ENCODE peak calls at places on chromosome 1, in ten cellular contexts. One of them, this sample, is unnamed.

GRCh38 chr1:34982820-34983376 is 2.2 kb downstream of the TMEM35B start:
- DNase-seq in HCT116: no peak
- DNase-seq in pancreas: no peak
- DNase-seq in body of pancreas: no peak
- DNase-seq in tibial nerve: no peak
- DNase-seq in H9: no peak
- DNase-seq in left lung: no peak
- DNase-seq in lung: no peak
- DNase-seq in tibial artery: no peak
- DNase-seq in heart left ventricle: no peak
- DNase-seq in this sample: no peak

GRCh38 chr1:33288976-33289857 is 31.7 kb downstream of the A3GALT2 start:
- DNase-seq in H9: no peak
- DNase-seq in left lung: no peak
- DNase-seq in tibial nerve: no peak
- DNase-seq in lung: no peak
- DNase-seq in pancreas: no peak
- DNase-seq in heart left ventricle: peak; percentile 30
- DNase-seq in tibial artery: peak; percentile 81
- DNase-seq in body of pancreas: no peak
- DNase-seq in HCT116: no peak
- DNase-seq in this sample: no peak

GRCh38 chr1:193187114-193187513 is 701 bp upstream of the B3GALT2 start:
- DNase-seq in HCT116: no peak
- DNase-seq in pancreas: no peak
- DNase-seq in tibial nerve: no peak
- DNase-seq in heart left ventricle: no peak
- DNase-seq in left lung: no peak
- DNase-seq in H9: no peak
- DNase-seq in tibial artery: no peak
- DNase-seq in body of pancreas: no peak
- DNase-seq in lung: no peak
- DNase-seq in this sample: no peak

GRCh38 chr1:36115200-36115669 is 9.8 kb downstream of the COL8A2 start:
- DNase-seq in tibial nerve: no peak
- DNase-seq in HCT116: no peak
- DNase-seq in heart left ventricle: no peak
- DNase-seq in body of pancreas: no peak
- DNase-seq in tibial artery: peak; percentile 93
- DNase-seq in pancreas: no peak
- DNase-seq in H9: no peak
- DNase-seq in left lung: no peak
- DNase-seq in lung: no peak
- DNase-seq in this sample: no peak

GRCh38 chr1:47684964-47685762 is 247.3 kb downstream of the FOXD2 start:
- DNase-seq in HCT116: no peak
- DNase-seq in heart left ventricle: no peak
- DNase-seq in pancreas: no peak
- DNase-seq in body of pancreas: no peak
- DNase-seq in tibial artery: peak; percentile 80
- DNase-seq in left lung: no peak
- DNase-seq in H9: peak; percentile 14
- DNase-seq in tibial nerve: no peak
- DNase-seq in lung: peak; percentile 26
- DNase-seq in this sample: no peak

GRCh38 chr1:220528049-220528678 is at the start of gene MARK1:
- DNase-seq in HCT116: no peak
- DNase-seq in heart left ventricle: peak; percentile 90
- DNase-seq in tibial nerve: peak; percentile 33
- DNase-seq in lung: peak; percentile 35
- DNase-seq in H9: peak; percentile 74
- DNase-seq in body of pancreas: peak; percentile 32
- DNase-seq in tibial artery: peak; percentile 90
- DNase-seq in pancreas: peak; percentile 37
- DNase-seq in left lung: peak; percentile 81
- DNase-seq in this sample: peak; percentile 82

GRCh38 chr1:204711947-204712701 is 26.6 kb upstream of the LRRN2 start:
- DNase-seq in tibial nerve: no peak
- DNase-seq in H9: no peak
- DNase-seq in lung: no peak
- DNase-seq in pancreas: no peak
- DNase-seq in body of pancreas: no peak
- DNase-seq in heart left ventricle: peak; percentile 50
- DNase-seq in HCT116: no peak
- DNase-seq in tibial artery: no peak
- DNase-seq in left lung: no peak
- DNase-seq in this sample: peak; percentile 33

GRCh38 chr1:7230896-7231210 is 445.6 kb downstream of the CAMTA1 start:
- DNase-seq in body of pancreas: no peak
- DNase-seq in heart left ventricle: no peak
- DNase-seq in HCT116: no peak
- DNase-seq in left lung: no peak
- DNase-seq in lung: no peak
- DNase-seq in tibial nerve: no peak
- DNase-seq in H9: no peak
- DNase-seq in pancreas: no peak
- DNase-seq in tibial artery: no peak
- DNase-seq in this sample: no peak

GRCh38 chr1:30920827-30921226 is 12.3 kb upstream of the SDC3 start:
- DNase-seq in left lung: no peak
- DNase-seq in heart left ventricle: no peak
- DNase-seq in lung: no peak
- DNase-seq in tibial nerve: no peak
- DNase-seq in H9: no peak
- DNase-seq in body of pancreas: no peak
- DNase-seq in tibial artery: no peak
- DNase-seq in pancreas: no peak
- DNase-seq in HCT116: no peak
- DNase-seq in this sample: no peak

GRCh38 chr1:13548281-13548680 is 34.5 kb upstream of the LRRC38 start:
- DNase-seq in tibial nerve: no peak
- DNase-seq in tibial artery: no peak
- DNase-seq in pancreas: no peak
- DNase-seq in left lung: no peak
- DNase-seq in lung: no peak
- DNase-seq in H9: no peak
- DNase-seq in body of pancreas: no peak
- DNase-seq in heart left ventricle: no peak
- DNase-seq in HCT116: no peak
- DNase-seq in this sample: no peak
- H3K9me3 ChIP-seq in tibial nerve: no peaks in the 10 kb centered on the region
- H3K9me3 ChIP-seq in tibial artery: no peaks in the 10 kb centered on the region
- H3K9me3 ChIP-seq in pancreas: no peaks in the 10 kb centered on the region
- H3K9me3 ChIP-seq in left lung: no peaks in the 10 kb centered on the region
- H3K9me3 ChIP-seq in lung: no peaks in the 10 kb centered on the region
- H3K9me3 ChIP-seq in H9: no peaks in the 10 kb centered on the region
- H3K9me3 ChIP-seq in body of pancreas: no peaks in the 10 kb centered on the region
- H3K9me3 ChIP-seq in heart left ventricle: no peaks in the 10 kb centered on the region
- H3K9me3 ChIP-seq in HCT116: no peaks in the 10 kb centered on the region
- H3K9me3 ChIP-seq in this sample: no peaks in the 10 kb centered on the region

GRCh38 chr1:111199329-111199728 is 1.1 kb downstream of the DENND2D start:
- DNase-seq in left lung: no peak
- DNase-seq in tibial artery: no peak
- DNase-seq in pancreas: no peak
- DNase-seq in HCT116: no peak
- DNase-seq in H9: no peak
- DNase-seq in lung: no peak
- DNase-seq in body of pancreas: no peak
- DNase-seq in tibial nerve: no peak
- DNase-seq in heart left ventricle: no peak
- DNase-seq in this sample: no peak

GRCh38 chr1:111198836-111199235 is 1.6 kb downstream of the DENND2D start:
- DNase-seq in left lung: no peak
- DNase-seq in HCT116: no peak
- DNase-seq in pancreas: no peak
- DNase-seq in lung: no peak
- DNase-seq in tibial nerve: no peak
- DNase-seq in H9: no peak
- DNase-seq in body of pancreas: no peak
- DNase-seq in heart left ventricle: no peak
- DNase-seq in tibial artery: no peak
- DNase-seq in this sample: no peak

GRCh38 chr1:111199881-111200801 is at the start of gene DENND2D:
- DNase-seq in HCT116: no peak
- DNase-seq in H9: no peak
- DNase-seq in tibial nerve: peak; percentile 81
- DNase-seq in pancreas: peak; percentile 77
- DNase-seq in tibial artery: peak; percentile 74
- DNase-seq in heart left ventricle: peak; percentile 58
- DNase-seq in left lung: peak; percentile 86
- DNase-seq in lung: peak; percentile 71
- DNase-seq in body of pancreas: peak; percentile 78
- DNase-seq in this sample: peak; percentile 43

GRCh38 chr1:111196213-111196612 is 4.2 kb downstream of the DENND2D start:
- DNase-seq in H9: no peak
- DNase-seq in pancreas: no peak
- DNase-seq in lung: no peak
- DNase-seq in tibial nerve: no peak
- DNase-seq in HCT116: no peak
- DNase-seq in tibial artery: no peak
- DNase-seq in heart left ventricle: no peak
- DNase-seq in body of pancreas: no peak
- DNase-seq in left lung: no peak
- DNase-seq in this sample: no peak

GRCh38 chr1:111197598-111198289 is 2.7 kb downstream of the DENND2D start:
- DNase-seq in pancreas: no peak
- DNase-seq in H9: peak; percentile 85
- DNase-seq in left lung: peak; percentile 62
- DNase-seq in body of pancreas: no peak
- DNase-seq in tibial nerve: no peak
- DNase-seq in lung: no peak
- DNase-seq in tibial artery: no peak
- DNase-seq in heart left ventricle: no peak
- DNase-seq in HCT116: no peak
- DNase-seq in this sample: no peak
- TF ChIP-seq CTCF in pancreas: no peak
- TF ChIP-seq CTCF in H9: peak; percentile 77
- TF ChIP-seq CTCF in left lung: peak; percentile 45
- TF ChIP-seq CTCF in body of pancreas: no peak
- TF ChIP-seq CTCF in tibial nerve: no peak
- TF ChIP-seq CTCF in lung: peak; percentile 8
- TF ChIP-seq CTCF in tibial artery: no peak
- TF ChIP-seq CTCF in heart left ventricle: no peak
- TF ChIP-seq CTCF in HCT116: peak; percentile 28
- TF ChIP-seq CTCF in this sample: peak; percentile 52

DNA sequence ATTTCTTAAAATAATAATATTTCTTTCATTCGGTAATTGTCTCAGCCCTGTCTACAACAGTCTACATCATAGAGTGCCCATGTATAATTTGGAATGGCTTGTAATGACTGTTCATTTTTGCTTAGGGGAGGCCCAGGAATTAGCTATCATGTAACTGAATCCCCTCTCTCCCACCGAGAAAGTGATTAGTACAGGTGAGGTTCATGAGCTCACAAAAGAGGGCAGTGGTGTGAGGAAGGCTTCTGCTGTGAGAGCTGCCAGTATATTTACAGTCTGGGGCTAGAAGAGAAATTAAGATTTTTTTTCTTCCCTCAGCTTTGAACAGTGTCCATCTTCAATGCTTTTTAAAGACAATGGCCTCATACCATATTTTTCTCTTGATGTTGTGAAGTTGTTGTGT is 340.7 kb downstream of the ADGRL2 start:
- DNase-seq in left lung: no peak
- DNase-seq in tibial artery: no peak
- DNase-seq in lung: no peak
- DNase-seq in HCT116: no peak
- DNase-seq in H9: no peak
- DNase-seq in heart left ventricle: no peak
- DNase-seq in pancreas: no peak
- DNase-seq in body of pancreas: no peak
- DNase-seq in tibial nerve: no peak
- DNase-seq in this sample: no peak
- H3K9me3 ChIP-seq in left lung: peaks cover 1% of the 10 kb centered on the region
- H3K9me3 ChIP-seq in tibial artery: no peaks in the 10 kb centered on the region
- H3K9me3 ChIP-seq in lung: no peaks in the 10 kb centered on the region
- H3K9me3 ChIP-seq in HCT116: no peaks in the 10 kb centered on the region
- H3K9me3 ChIP-seq in H9: no peaks in the 10 kb centered on the region
- H3K9me3 ChIP-seq in heart left ventricle: no peaks in the 10 kb centered on the region
- H3K9me3 ChIP-seq in pancreas: no peaks in the 10 kb centered on the region
- H3K9me3 ChIP-seq in body of pancreas: no peaks in the 10 kb centered on the region
- H3K9me3 ChIP-seq in tibial nerve: no peaks in the 10 kb centered on the region
- H3K9me3 ChIP-seq in this sample: no peaks in the 10 kb centered on the region

DNA sequence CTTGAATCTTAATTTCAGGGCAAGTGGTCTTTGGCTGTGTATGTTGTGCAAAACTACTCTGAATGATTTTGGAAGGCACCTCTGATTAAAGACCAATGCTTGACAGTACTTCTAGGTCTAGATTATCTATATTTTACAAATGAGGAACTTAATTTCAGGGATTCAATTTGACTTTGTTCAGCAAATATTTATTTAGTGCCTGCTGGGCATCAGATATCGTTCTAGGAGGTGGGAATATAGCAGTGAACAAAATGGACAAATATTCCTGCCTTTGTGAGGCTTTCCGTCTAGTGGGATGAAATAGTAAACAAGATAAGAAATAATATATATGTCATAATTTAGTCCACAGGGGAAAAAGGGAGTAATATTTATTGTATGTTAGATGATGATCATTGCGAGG is 4.7 kb downstream of the ZNF326 start:
- DNase-seq in heart left ventricle: no peak
- DNase-seq in body of pancreas: no peak
- DNase-seq in HCT116: no peak
- DNase-seq in H9: no peak
- DNase-seq in left lung: no peak
- DNase-seq in tibial nerve: no peak
- DNase-seq in lung: no peak
- DNase-seq in tibial artery: no peak
- DNase-seq in pancreas: no peak
- DNase-seq in this sample: no peak
- TF ChIP-seq CTCF in heart left ventricle: no peak
- TF ChIP-seq CTCF in body of pancreas: no peak
- TF ChIP-seq CTCF in HCT116: no peak
- TF ChIP-seq CTCF in H9: no peak
- TF ChIP-seq CTCF in left lung: no peak
- TF ChIP-seq CTCF in tibial nerve: no peak
- TF ChIP-seq CTCF in lung: no peak
- TF ChIP-seq CTCF in tibial artery: no peak
- TF ChIP-seq CTCF in pancreas: no peak
- TF ChIP-seq CTCF in this sample: no peak